ENCODE peak calls at places on chromosomes 3 and 15, in four cellular contexts. X is neural crest cell, L is psoas muscle, D is kidney tubule cell. B is an unnamed sample.

GRCh38 chr3:175651716-175652115 is 792.6 kb downstream of the NAALADL2 start:
- DNase-seq in D (no peak), L (no peak), X (no peak), B (no peak)

GRCh38 chr15:28184166-28184565 is 85.1 kb upstream of the OCA2 start:
- DNase-seq in X (no peak), L (no peak), D (no peak), B (no peak)

GRCh38 chr15:60325905-60326304 is 71.9 kb downstream of the ANXA2 start:
- DNase-seq in X (no peak), D (no peak), L (no peak), B (no peak)

GRCh38 chr3:71998995-71999673 is 214.2 kb upstream of the PROK2 start:
- DNase-seq in D (peak; percentile 50), L (no peak), X (no peak), B (peak; percentile 18)

GRCh38 chr3:38738630-38739395 is 77.2 kb downstream of the SCN10A start:
- DNase-seq in D (peak; percentile 52), X (peak; percentile 62), L (no peak), B (no peak)

GRCh38 chr3:167304077-167304476 is 76.0 kb downstream of the ZBBX start:
- DNase-seq in L (no peak), D (no peak), X (no peak), B (no peak)

GRCh38 chr3:141926929-141927328 is 50.5 kb downstream of the ATP1B3 start:
- DNase-seq in D (no peak), X (no peak), L (no peak), B (no peak)

GRCh38 chr3:133360476-133360875 is 39.4 kb upstream of the BFSP2 start:
- DNase-seq in L (no peak), D (no peak), X (no peak), B (no peak)

GRCh38 chr15:69540622-69541021 is 88.0 kb downstream of the RPLP1 start:
- DNase-seq in L (peak; percentile 62), D (no peak), X (no peak), B (no peak)

GRCh38 chr15:80574590-80574989 is 120.5 kb upstream of the ABHD17C start:
- DNase-seq in X (no peak), D (no peak), L (no peak), B (no peak)

GRCh38 chr3:2511356-2511755 is 412.7 kb downstream of the CNTN4 start:
- DNase-seq in X (no peak), L (peak; percentile 44), D (no peak), B (no peak)

GRCh38 chr3:100269410-100270217 is 8.8 kb downstream of the TBC1D23 start:
- DNase-seq in L (no peak), D (peak; percentile 96), X (no peak), B (peak; percentile 89)

GRCh38 chr3:128247841-128248240 is 94.6 kb downstream of the EEFSEC start:
- DNase-seq in L (no peak), X (no peak), D (peak; percentile 8), B (no peak)

GRCh38 chr3:65971281-65972252 is 67.2 kb downstream of the MAGI1 start:
- DNase-seq in X (no peak), D (peak; percentile 30), L (no peak), B (no peak)

GRCh38 chr3:174221155-174221554 is 638.0 kb upstream of the NAALADL2 start:
- DNase-seq in D (no peak), L (no peak), X (no peak), B (no peak)

GRCh38 chr15:28901587-28901980 is 15.8 kb downstream of the APBA2 start:
- DNase-seq in L (no peak), X (no peak), D (no peak), B (no peak)

GRCh38 chr3:53581671-53582070 is 87.3 kb downstream of the CACNA1D start:
- DNase-seq in L (no peak), D (peak; percentile 44), X (no peak), B (no peak)

GRCh38 chr3:20575153-20575552 is 389.1 kb upstream of the SGO1 start:
- DNase-seq in L (no peak), D (peak; percentile 82), X (no peak), B (no peak)

GRCh38 chr15:31221936-31222515 is 104.6 kb upstream of the KLF13 start:
- DNase-seq in D (no peak), L (no peak), X (no peak), B (no peak)

GRCh38 chr3:4972652-4973643 is 6.3 kb upstream of the BHLHE40 start:
- DNase-seq in X (no peak), D (peak; percentile 47), L (no peak), B (no peak)

GRCh38 chr3:11235385-11235784 is 36.8 kb upstream of the ATG7 start:
- DNase-seq in L (no peak), X (no peak), D (no peak), B (no peak)

GRCh38 chr3:37935756-37936666 is 54.6 kb upstream of the VILL start:
- DNase-seq in D (peak; percentile 81), X (no peak), L (no peak), B (peak; percentile 82)

GRCh38 chr3:99765042-99765942 is 52.4 kb upstream of the CMSS1 start:
- DNase-seq in D (no peak), L (no peak), X (no peak), B (no peak)